ENCODE peak calls at places on chromosomes 7 and 10, in four cellular contexts. N is H1, A is HepG2, J is K562. W is an unnamed sample.

GRCh38 chr7:123204206-123204835 is 4.6 kb upstream of the SLC13A1 start:
- DNase-seq in J (no peak), A (no peak), N (no peak), W (no peak)

GRCh38 chr7:93927585-93927984 is 6.0 kb downstream of the GNG11 start:
- DNase-seq in J (no peak), N (no peak), A (no peak), W (no peak)

GRCh38 chr10:132237871-132238270 is 51.1 kb downstream of the DPYSL4 start:
- DNase-seq in A (no peak), J (no peak), N (no peak), W (no peak)

GRCh38 chr10:95290801-95291633 is at the start of gene PDLIM1:
- DNase-seq in A (peak), N (no peak), J (peak), W (no peak)

GRCh38 chr10:126235091-126235978 is 152.9 kb downstream of the ADAM12 start:
- DNase-seq in J (no peak), N (no peak), A (no peak), W (no peak)

GRCh38 chr7:148914208-148914777 is 30.2 kb upstream of the EZH2 start:
- DNase-seq in J (peak), A (no peak), N (no peak), W (no peak)

GRCh38 chr10:88999629-89000028 is 9.0 kb downstream of the FAS start:
- DNase-seq in J (no peak), N (no peak), A (no peak), W (no peak)

GRCh38 chr7:46215987-46216567 is 295.0 kb upstream of the IGFBP3 start:
- DNase-seq in J (no peak), A (peak), N (no peak), W (no peak)

GRCh38 chr7:148835854-148836253 is 48.2 kb downstream of the EZH2 start:
- DNase-seq in A (no peak), J (no peak), N (no peak), W (no peak)

GRCh38 chr10:132520147-132520811 is 17.3 kb upstream of the INPP5A start:
- DNase-seq in J (no peak), N (no peak), A (no peak), W (no peak)

GRCh38 chr10:116771101-116771705 is 28.8 kb upstream of the HSPA12A start:
- DNase-seq in J (no peak), N (no peak), A (peak), W (no peak)

GRCh38 chr7:89731751-89732150 is 422.5 kb upstream of the STEAP1 start:
- DNase-seq in A (no peak), N (no peak), J (no peak), W (no peak)

GRCh38 chr7:48042216-48042615 is 6.9 kb downstream of the C7orf57 start:
- DNase-seq in J (no peak), A (no peak), N (no peak), W (no peak)

GRCh38 chr10:47322300-47323061 is at the start of gene GDF2:
- DNase-seq in J (peak), A (no peak), N (no peak), W (no peak)

GRCh38 chr10:77305650-77306632 is 331.7 kb downstream of the KCNMA1 start:
- DNase-seq in N (no peak), J (no peak), A (no peak), W (no peak)

GRCh38 chr7:66699998-66700397 is 40.5 kb upstream of the RABGEF1 start:
- DNase-seq in N (no peak), J (no peak), A (no peak), W (no peak)

GRCh38 chr10:30784896-30785605 is 155.5 kb upstream of the LYZL2 start:
- DNase-seq in N (peak), A (no peak), J (no peak), W (no peak)

GRCh38 chr10:4810093-4810492 is 15.9 kb upstream of the AKR1E2 start:
- DNase-seq in J (no peak), N (no peak), A (no peak), W (no peak)

GRCh38 chr7:27165089-27165654 is at the start of gene HOXA9:
- DNase-seq in J (no peak), N (no peak), A (no peak), W (no peak)

GRCh38 chr10:121371836-121372235 is 226.4 kb downstream of the FGFR2 start:
- DNase-seq in J (no peak), N (no peak), A (no peak), W (no peak)

GRCh38 chr10:121374121-121374520 is 224.1 kb downstream of the FGFR2 start:
- DNase-seq in J (no peak), N (no peak), A (no peak), W (no peak)

GRCh38 chr10:121373411-121373810 is 224.8 kb downstream of the FGFR2 start:
- DNase-seq in N (no peak), A (no peak), J (no peak), W (no peak)

GRCh38 chr10:121365566-121365965 is 232.7 kb downstream of the FGFR2 start:
- DNase-seq in J (no peak), N (no peak), A (no peak), W (no peak)

DNA sequence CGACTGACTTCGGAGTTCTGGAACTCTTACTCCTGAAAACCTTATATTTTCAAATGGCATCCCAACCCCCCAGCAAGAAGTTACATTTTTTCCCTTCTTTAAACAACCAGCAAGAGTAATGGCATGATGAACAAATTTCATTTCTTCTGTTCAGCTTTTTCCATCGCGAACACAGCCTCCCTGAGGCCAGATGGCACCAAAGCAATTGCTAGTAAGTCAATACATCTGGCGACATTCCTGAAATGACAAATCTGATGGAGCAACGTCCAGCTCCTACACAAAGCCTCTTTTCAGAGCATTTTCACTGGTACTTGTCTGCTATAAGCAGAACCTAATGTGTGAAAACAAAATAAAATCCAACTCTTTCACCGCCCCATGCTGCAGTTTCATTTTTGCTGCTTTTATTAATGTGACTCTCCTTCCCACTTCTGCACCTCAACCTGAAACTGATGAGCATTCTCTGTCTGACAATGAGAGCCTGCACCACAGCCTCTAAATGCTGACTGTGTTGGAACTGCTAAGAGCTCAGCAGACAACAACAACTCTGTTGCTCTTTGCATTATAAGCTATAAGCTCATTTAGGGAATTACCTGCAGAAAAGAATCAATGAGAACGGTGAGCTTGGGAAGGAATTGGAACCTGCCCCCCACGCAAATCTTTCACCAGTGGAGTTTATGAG is 229.8 kb downstream of the FGFR2 start:
- DNase-seq in A (peak), J (no peak), N (no peak), W (no peak)
- TF ChIP-seq ATF2 in A (peak), J (no peak), N (no peak), W (no peak)

GRCh38 chr7:101436857-101437576 is 74.3 kb downstream of the COL26A1 start:
- DNase-seq in A (no peak), J (peak), N (peak), W (no peak)
- TF ChIP-seq SRF in A (no peak), J (no peak), N (no peak), W (no peak)

DNA sequence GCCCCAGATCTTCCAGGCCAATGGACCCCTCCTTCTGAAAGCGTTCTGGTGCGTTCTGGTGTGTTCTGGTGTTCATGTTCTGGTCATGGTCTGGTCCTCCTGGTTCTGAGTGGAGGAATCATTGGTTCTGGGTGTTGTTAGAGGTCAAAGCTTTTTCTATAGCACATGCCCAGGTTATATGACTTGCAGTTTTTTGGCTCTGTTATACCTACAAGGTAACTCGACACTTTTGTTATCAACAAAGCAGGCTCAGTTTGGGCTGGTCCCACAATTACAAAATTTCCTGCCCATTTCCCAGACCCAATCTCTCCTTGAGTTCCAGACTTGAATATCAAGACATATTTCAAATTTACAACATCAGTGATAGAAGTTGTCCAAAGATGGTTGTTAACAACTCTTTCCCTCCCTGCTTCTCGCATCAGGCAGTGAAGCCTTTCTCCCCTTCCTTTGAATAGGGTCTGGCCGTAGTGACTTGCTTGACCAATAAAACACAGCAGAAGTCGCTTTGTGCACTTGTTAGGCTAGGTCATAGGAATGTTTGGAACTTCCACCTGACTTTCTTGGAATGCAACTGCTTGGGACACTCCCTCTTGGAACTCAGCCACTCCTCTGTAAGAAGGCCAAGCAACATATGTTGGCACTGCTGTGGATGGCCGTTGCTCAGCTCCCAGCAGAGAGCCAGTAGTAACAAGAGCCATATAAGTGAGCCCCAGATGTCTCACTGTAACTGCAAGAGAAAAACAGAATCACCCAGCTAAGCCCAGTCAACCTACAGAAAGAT is 83.1 kb upstream of the STEAP1B start:
- DNase-seq in N (no peak), J (no peak), A (no peak), W (no peak)
- TF ChIP-seq ATF2 in N (no peak), J (no peak), A (no peak), W (no peak)

DNA sequence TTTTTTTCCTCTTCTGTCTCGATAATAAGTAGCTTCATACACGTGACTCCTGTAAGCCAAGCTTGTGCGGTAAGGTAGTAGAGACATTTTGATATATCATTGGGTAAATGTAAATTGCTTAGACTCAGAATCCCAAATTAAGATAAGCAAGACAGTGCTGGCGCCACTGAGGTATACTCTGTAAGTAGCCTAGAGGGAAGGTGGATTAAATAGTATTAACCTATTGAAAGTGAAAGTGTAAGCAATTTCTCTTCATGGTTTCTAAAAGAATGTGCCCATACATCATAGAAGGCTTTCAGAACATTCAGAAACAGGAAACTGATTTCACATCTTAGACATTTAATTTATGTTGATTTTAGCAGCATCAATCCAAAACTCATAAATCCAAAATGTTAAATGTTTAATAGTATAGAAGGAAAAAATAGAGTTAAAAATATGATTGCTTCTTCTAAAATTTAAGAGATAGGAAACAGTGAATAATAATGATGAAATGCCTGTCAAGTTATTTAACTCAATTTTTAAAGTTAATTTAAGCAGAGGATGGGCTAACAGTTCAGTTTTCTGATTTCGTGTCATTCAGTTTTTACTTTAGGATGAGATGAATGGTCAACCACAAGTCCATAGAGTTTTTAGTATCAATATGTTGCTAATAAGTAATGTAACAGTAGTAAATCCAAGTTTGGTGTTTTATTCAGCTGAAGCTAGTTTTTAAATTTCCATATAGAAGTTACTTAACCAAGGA is 36.8 kb downstream of the LRRC72 start:
- DNase-seq in J (no peak), N (no peak), A (no peak), W (no peak)
- TF ChIP-seq SRF in J (no peak), N (no peak), A (no peak), W (no peak)